ENCODE peak calls at places on chromosomes 5 and 9, in six cellular contexts. M is anterior cingulate cortex, S is AML-193, J is posterior cingulate gyrus, P is H54, A is NCI-H345. G is an unnamed sample.

GRCh38 chr5:112930082-112930344 is 8.0 kb upstream of the REEP5 start:
- DNase-seq in M (no peak), J (no peak), S (peak; percentile 85), A (no peak), P (no peak), G (no peak)

GRCh38 chr9:124471761-124472160 is 21.5 kb downstream of the ADGRD2 start:
- DNase-seq in S (no peak), M (no peak), J (peak; percentile 71), A (no peak), P (no peak), G (no peak)

GRCh38 chr9:69771775-69772418 is 12.1 kb upstream of the PTAR1 start:
- DNase-seq in J (no peak), A (no peak), M (no peak), S (no peak), P (no peak), G (no peak)

GRCh38 chr9:4569101-4569500 is 78.8 kb downstream of the SLC1A1 start:
- DNase-seq in A (no peak), J (no peak), S (no peak), M (no peak), P (no peak), G (no peak)

GRCh38 chr9:23829580-23830458 is 3.8 kb upstream of the ELAVL2 start:
- DNase-seq in S (no peak), A (no peak), M (no peak), P (no peak), J (no peak), G (no peak)

GRCh38 chr9:13718539-13718938 is 439.0 kb upstream of the MPDZ start:
- DNase-seq in P (no peak), S (no peak), A (no peak), J (no peak), M (no peak), G (no peak)

GRCh38 chr5:128536861-128537305 is 1.2 kb downstream of the FBN2 start:
- DNase-seq in M (no peak), P (no peak), A (no peak), J (peak; percentile 40), S (no peak), G (peak; percentile 3)

GRCh38 chr9:36398745-36399144 is 1.3 kb downstream of the RNF38 start:
- DNase-seq in J (no peak), S (no peak), A (no peak), P (no peak), M (no peak), G (no peak)

GRCh38 chr9:115008536-115008935 is 78.1 kb upstream of the TNFSF8 start:
- DNase-seq in P (peak; percentile 88), M (no peak), J (no peak), S (no peak), A (no peak), G (no peak)

GRCh38 chr5:1152156-1152555 is 40.3 kb upstream of the SLC12A7 start:
- DNase-seq in S (no peak), J (no peak), A (no peak), P (peak; percentile 48), M (no peak), G (no peak)

GRCh38 chr5:71503536-71503935 is 48.1 kb downstream of the BDP1 start:
- DNase-seq in S (no peak), M (no peak), J (no peak), A (no peak), P (no peak), G (no peak)

GRCh38 chr9:34203275-34204010 is 24.6 kb downstream of the UBAP1 start:
- DNase-seq in P (no peak), A (no peak), M (no peak), J (no peak), S (no peak), G (no peak)

GRCh38 chr5:90549223-90549622 is 9.4 kb upstream of the ADGRV1 start:
- DNase-seq in S (no peak), A (no peak), M (no peak), J (no peak), P (no peak), G (no peak)

GRCh38 chr5:135133698-135134515 is 99.9 kb upstream of the PITX1 start:
- DNase-seq in P (no peak), J (no peak), M (no peak), A (no peak), S (no peak), G (no peak)

GRCh38 chr5:127306036-127306435 is 15.4 kb downstream of the MEGF10 start:
- DNase-seq in M (no peak), S (no peak), J (no peak), A (no peak), P (no peak), G (no peak)

GRCh38 chr5:39876146-39876545 is 451.4 kb upstream of the DAB2 start:
- DNase-seq in M (no peak), J (no peak), A (no peak), S (no peak), P (no peak), G (no peak)